ENCODE peak calls at places on chromosome 11, in ten cellular contexts. B is amygdala; E is activated naive CD4-positive, alpha-beta T cell treated with anti-CD3 and anti-CD28 coated beads, Interleukin-2, amount 50 U/mL, for 72 hours; T is OCI-LY7; J is AG10803; Y is amniotic stem cell; L is NAMALWA; F is SK-N-DZ; Z is NCI-H2081; H is hippocampal formation. U is an unnamed sample.

GRCh38 chr11:46248270-46249102 is 29.0 kb upstream of the CREB3L1 start:
- DNase-seq in B (no peak), E (no peak), T (no peak), J (peak), Y (peak), L (no peak), F (no peak), Z (no peak), H (no peak), U (no peak)

GRCh38 chr11:11243258-11243789 is 109.7 kb downstream of the CSNK2A3 start:
- DNase-seq in B (no peak), E (no peak), T (no peak), J (no peak), Y (no peak), L (no peak), F (no peak), Z (no peak), H (no peak), U (no peak)

GRCh38 chr11:117468888-117469287 is 141.2 kb downstream of the CEP164 start:
- DNase-seq in B (no peak), E (no peak), T (no peak), J (no peak), Y (no peak), L (no peak), F (no peak), Z (no peak), H (no peak), U (no peak)

GRCh38 chr11:125457814-125458343 is 38.2 kb downstream of the FEZ1 start:
- DNase-seq in B (no peak), E (no peak), T (no peak), J (peak), Y (peak), L (no peak), F (no peak), Z (no peak), H (peak), U (peak)

GRCh38 chr11:115197031-115197430 is 307.2 kb downstream of the CADM1 start:
- DNase-seq in B (no peak), E (no peak), T (no peak), J (no peak), Y (no peak), L (no peak), F (no peak), Z (no peak), H (no peak), U (no peak)

GRCh38 chr11:11348303-11348702 is 4.7 kb downstream of the CSNK2A3 start:
- DNase-seq in B (no peak), E (no peak), T (no peak), J (no peak), Y (no peak), L (no peak), F (no peak), Z (no peak), H (no peak), U (no peak)

GRCh38 chr11:11841121-11841604 is 609 bp upstream of the USP47 start:
- DNase-seq in B (peak), E (no peak), T (no peak), J (peak), Y (no peak), L (peak), F (peak), Z (peak), H (peak), U (peak)

GRCh38 chr11:12377106-12377823 is at the start of gene PARVA:
- DNase-seq in B (no peak), E (no peak), T (no peak), J (peak), Y (peak), L (no peak), F (no peak), Z (no peak), H (peak), U (no peak)

GRCh38 chr11:57598831-57599155 is 1.3 kb downstream of the SERPING1 start:
- DNase-seq in B (no peak), E (no peak), T (no peak), J (peak), Y (no peak), L (no peak), F (no peak), Z (no peak), H (no peak), U (no peak)

GRCh38 chr11:66542362-66542761 is 3.5 kb downstream of the ZDHHC24 start:
- DNase-seq in B (no peak), E (no peak), T (no peak), J (peak), Y (no peak), L (no peak), F (no peak), Z (no peak), H (no peak), U (no peak)

GRCh38 chr11:41659990-41660389 is 200.5 kb upstream of the LRRC4C start:
- DNase-seq in B (no peak), E (no peak), T (no peak), J (no peak), Y (no peak), L (no peak), F (peak), Z (peak), H (no peak), U (no peak)